ENCODE peak calls at places on chromosomes 13 and 19, in seven cellular contexts. C is heart right ventricle, L is ovary, V is AG09309, T is esophagus squamous epithelium, G is mucosa of descending colon, A is IMR-90. K is an unnamed sample.

GRCh38 chr13:27131202-27131623 is 40.4 kb downstream of the USP12 start:
- DNase-seq in T (no peak), L (no peak), A (peak), V (no peak), C (no peak), G (no peak), K (peak)

GRCh38 chr13:101712026-101712348 is 259.5 kb downstream of the ITGBL1 start:
- DNase-seq in T (no peak), A (no peak), L (no peak), G (no peak), V (no peak), C (no peak), K (peak)

GRCh38 chr13:67045357-67045756 is 184.8 kb downstream of the PCDH9 start:
- DNase-seq in L (no peak), V (no peak), T (no peak), C (no peak), A (no peak), G (no peak), K (no peak)

GRCh38 chr13:46953331-46953730 is 56.5 kb upstream of the HTR2A start:
- DNase-seq in L (no peak), G (no peak), C (no peak), A (no peak), V (no peak), T (no peak), K (no peak)

GRCh38 chr19:28299649-28300048 is 913.3 kb downstream of the UQCRFS1 start:
- DNase-seq in A (no peak), T (no peak), V (no peak), G (no peak), C (no peak), L (no peak), K (no peak)

GRCh38 chr19:17855333-17856152 is 4.2 kb upstream of the RPL18A start:
- DNase-seq in G (peak), T (no peak), C (peak), L (peak), V (no peak), A (peak), K (peak)

GRCh38 chr13:103961784-103962183 is 895.6 kb upstream of the SLC10A2 start:
- DNase-seq in A (no peak), V (no peak), G (no peak), L (no peak), C (no peak), T (no peak), K (no peak)

GRCh38 chr13:71799320-71799719 is 67.7 kb downstream of the DACH1 start:
- DNase-seq in C (no peak), L (no peak), T (no peak), G (no peak), A (no peak), V (no peak), K (no peak)

GRCh38 chr13:85828094-85828684 is 29.0 kb upstream of the SLITRK6 start:
- DNase-seq in L (no peak), A (peak), G (no peak), T (no peak), V (no peak), C (no peak), K (peak)

GRCh38 chr13:23570099-23570926 is at the start of gene TNFRSF19:
- DNase-seq in V (peak), C (peak), L (no peak), T (no peak), A (peak), G (no peak), K (peak)

GRCh38 chr19:29858000-29858596 is 46.3 kb downstream of the CCNE1 start:
- DNase-seq in G (peak), C (no peak), V (no peak), T (no peak), A (no peak), L (no peak), K (no peak)

DNA sequence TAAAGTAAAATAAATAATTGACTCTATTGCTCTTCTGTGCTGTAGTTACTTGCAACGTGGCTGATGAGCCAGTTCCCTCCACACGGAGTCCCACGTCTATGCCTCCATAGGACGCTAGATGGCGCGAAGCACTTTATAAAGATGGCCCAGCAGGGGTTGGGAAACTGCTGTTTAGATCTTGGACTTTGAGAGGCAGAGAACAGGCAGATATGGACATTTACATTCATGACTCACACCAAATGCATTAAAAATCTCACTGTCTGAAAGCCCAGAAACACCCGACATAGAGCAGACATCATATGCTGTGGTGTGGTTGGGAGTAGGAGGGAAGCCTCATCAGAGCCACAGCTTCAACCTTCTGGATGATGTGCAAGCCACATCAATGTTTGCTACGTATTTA is 643.1 kb upstream of the ARGLU1 start:
- DNase-seq in V (peak), C (peak), G (peak), T (no peak), L (peak), A (peak), K (peak)
- TF ChIP-seq CTCF in V (peak), C (peak), G (peak), T (peak), L (peak), A (peak), K (peak)

GRCh38 chr13:97387487-97388353 is 46.2 kb upstream of the RAP2A start:
- DNase-seq in L (no peak), V (no peak), C (no peak), A (no peak), G (no peak), T (no peak), K (no peak)
- H3K4me3 ChIP-seq in L (no peak), V (no peak), C (no peak), A (no peak), G (no peak), T (no peak), K (no peak)

GRCh38 chr19:38952395-38953165 is 21.8 kb downstream of the MRPS12 start:
- DNase-seq in V (no peak), L (no peak), G (no peak), C (no peak), T (no peak), A (peak), K (peak)
- TF ChIP-seq CTCF in V (peak), L (no peak), G (no peak), C (peak), T (no peak), A (peak), K (peak)

GRCh38 chr13:30905932-30906383 is at the start of gene MEDAG:
- DNase-seq in G (peak), L (peak), C (peak), V (no peak), A (peak), T (peak), K (peak)

GRCh38 chr13:30904043-30904442 is 2.0 kb upstream of the MEDAG start:
- DNase-seq in L (no peak), T (no peak), C (no peak), G (no peak), A (peak), V (no peak), K (peak)

GRCh38 chr13:30908416-30908980 is 2.4 kb downstream of the MEDAG start:
- DNase-seq in G (no peak), T (no peak), A (peak), L (peak), C (peak), V (no peak), K (peak)

GRCh38 chr13:30906411-30906990 is 430 bp downstream of the MEDAG start:
- DNase-seq in C (peak), T (no peak), G (no peak), V (no peak), L (peak), A (no peak), K (peak)

DNA sequence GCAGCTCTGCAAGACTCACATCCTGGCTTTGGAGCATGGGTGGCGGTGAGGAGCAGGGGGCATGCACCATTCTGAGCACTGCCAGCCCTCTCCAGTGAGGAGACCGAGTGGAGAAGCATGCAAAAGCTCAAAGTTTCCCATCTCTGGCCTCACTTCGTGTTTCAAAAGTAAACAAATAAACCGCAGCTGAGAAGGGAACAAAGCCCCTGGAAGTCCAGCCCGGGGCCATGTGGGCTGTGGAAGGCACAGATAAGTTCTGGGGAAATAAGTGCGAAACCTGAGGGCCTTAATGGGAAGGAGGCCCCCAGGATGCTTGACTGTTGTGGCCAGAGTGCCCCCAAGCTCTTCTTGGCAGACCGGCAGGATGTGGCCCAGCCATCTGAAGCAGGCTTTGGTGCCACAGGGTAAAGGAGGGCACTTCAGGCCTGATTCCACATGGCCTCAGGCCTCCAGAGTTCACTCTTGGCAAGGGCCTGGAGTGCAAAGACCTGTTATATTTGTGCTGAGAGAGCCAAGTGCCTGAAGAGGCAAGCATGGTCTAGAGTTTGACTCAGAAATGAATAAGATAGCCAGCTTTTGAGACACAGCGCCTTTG is 1.2 kb downstream of the MEDAG start:
- DNase-seq in G (no peak), A (peak), T (no peak), V (no peak), L (peak), C (no peak), K (peak)
- H3K4me3 ChIP-seq in G (no peak), A (no peak), T (peak), V (no peak), L (peak), C (peak), K (peak)

K was measured in choroid plexus epithelial cell.